ENCODE peak calls at places on chromosomes 3 and 15, in seven cellular contexts. Z is activated effector memory CD4-positive, alpha-beta T cell treated with Interleukin-2 at 50 U/mL for 16 hours; N is memory B cell; V is stimulated activated CD4-positive, alpha-beta T cell treated with anti-CD3 and anti-CD28 coated beads, Interleukin-4, amount 100 ng/mL, for 1 hour; K is right cardiac atrium; T is NCI-H82; F is SW480. H is an unnamed sample.

GRCh38 chr3:190101320-190102117 is 19.2 kb downstream of the P3H2 start:
- DNase-seq in Z (no peak), N (no peak), V (no peak), K (no peak), T (peak; percentile 71), F (no peak), H (no peak)

GRCh38 chr3:184789314-184789998 is 22.5 kb upstream of the VPS8 start:
- DNase-seq in Z (no peak), N (no peak), V (no peak), K (no peak), T (no peak), F (no peak), H (no peak)

GRCh38 chr15:71294636-71295241 is 179.5 kb downstream of the THSD4 start:
- DNase-seq in Z (no peak), N (no peak), V (no peak), K (no peak), T (peak; percentile 46), F (peak; percentile 67), H (no peak)

GRCh38 chr3:170746175-170746942 is 123.6 kb downstream of the RPL22L1 start:
- DNase-seq in Z (no peak), N (no peak), V (no peak), K (no peak), T (no peak), F (no peak), H (no peak)

GRCh38 chr15:32003558-32003957 is 26.8 kb upstream of the CHRNA7 start:
- DNase-seq in Z (no peak), N (no peak), V (no peak), K (no peak), T (no peak), F (no peak), H (no peak)

GRCh38 chr3:143897558-143898305 is 49.5 kb upstream of the SLC9A9 start:
- DNase-seq in Z (no peak), N (no peak), V (no peak), K (no peak), T (no peak), F (no peak), H (no peak)

GRCh38 chr3:53103566-53104296 is 26.5 kb downstream of the RFT1 start:
- DNase-seq in Z (no peak), N (no peak), V (no peak), K (peak; percentile 66), T (no peak), F (no peak), H (no peak)

GRCh38 chr15:58867926-58868325 is 65.6 kb downstream of the SLTM start:
- DNase-seq in Z (no peak), N (no peak), V (no peak), K (no peak), T (no peak), F (no peak), H (no peak)

GRCh38 chr15:31082771-31083393 is 18.6 kb downstream of the TRPM1 start:
- DNase-seq in Z (no peak), N (no peak), V (no peak), K (no peak), T (no peak), F (peak; percentile 32), H (no peak)

GRCh38 chr3:123409443-123410148 is 39.3 kb downstream of the ADCY5 start:
- DNase-seq in Z (no peak), N (no peak), V (no peak), K (no peak), T (no peak), F (peak; percentile 19), H (no peak)

GRCh38 chr3:72892081-72892763 is 4.4 kb downstream of the GXYLT2 start:
- DNase-seq in Z (no peak), N (no peak), V (no peak), K (no peak), T (no peak), F (no peak), H (no peak)

H was measured in activated T-helper 2 cell treated with anti-CD3 and anti-CD28 coated beads, Interferon-gamma antibody, Interleukin-2, Interleukin-4, amounts not matched to agents 10 μg/mL and 5 μg/mL and 100 μg/mL, durations not matched to agents 14 hours and 24 hours and 36 hours.